ENCODE peak calls at places on chromosomes 2 and 18, in four cellular contexts. One of them, this sample, is unnamed.

GRCh38 chr2:44315945-44316344 is 40.7 kb downstream of the SLC3A1 start:
- DNase-seq in stomach: no peak
- DNase-seq in HCT116: no peak
- DNase-seq in sigmoid colon: no peak
- DNase-seq in this sample: no peak

GRCh38 chr2:170713280-170714155 is 1.6 kb upstream of the SP5 start:
- DNase-seq in stomach: no peak
- DNase-seq in HCT116: no peak
- DNase-seq in sigmoid colon: no peak
- DNase-seq in this sample: peak

GRCh38 chr2:37944268-37944667 is 19.2 kb downstream of the RMDN2 start:
- DNase-seq in stomach: no peak
- DNase-seq in HCT116: no peak
- DNase-seq in sigmoid colon: no peak
- DNase-seq in this sample: no peak

GRCh38 chr2:190121971-190122370 is 59.4 kb upstream of the MSTN start:
- DNase-seq in stomach: no peak
- DNase-seq in HCT116: peak
- DNase-seq in sigmoid colon: no peak
- DNase-seq in this sample: no peak

GRCh38 chr2:2933421-2933820 is 444.2 kb downstream of the EIPR1 start:
- DNase-seq in stomach: no peak
- DNase-seq in HCT116: no peak
- DNase-seq in sigmoid colon: no peak
- DNase-seq in this sample: no peak

GRCh38 chr2:146312899-146313298 is 1531.9 kb upstream of the ACVR2A start:
- DNase-seq in stomach: no peak
- DNase-seq in HCT116: no peak
- DNase-seq in sigmoid colon: no peak
- DNase-seq in this sample: no peak

GRCh38 chr2:43071629-43072550 is 154.5 kb downstream of the ZFP36L2 start:
- DNase-seq in stomach: no peak
- DNase-seq in HCT116: no peak
- DNase-seq in sigmoid colon: peak
- DNase-seq in this sample: no peak

GRCh38 chr2:147382322-147382948 is 462.4 kb upstream of the ACVR2A start:
- DNase-seq in stomach: no peak
- DNase-seq in HCT116: no peak
- DNase-seq in sigmoid colon: no peak
- DNase-seq in this sample: no peak

GRCh38 chr2:206198677-206199076 is 39.0 kb downstream of the EEF1B2 start:
- DNase-seq in stomach: no peak
- DNase-seq in HCT116: no peak
- DNase-seq in sigmoid colon: no peak
- DNase-seq in this sample: no peak

GRCh38 chr18:50857694-50858093 is 21.2 kb upstream of the ME2 start:
- DNase-seq in stomach: no peak
- DNase-seq in HCT116: no peak
- DNase-seq in sigmoid colon: no peak
- DNase-seq in this sample: no peak

GRCh38 chr2:146077156-146077555 is 1557.2 kb upstream of the ZEB2 start:
- DNase-seq in stomach: no peak
- DNase-seq in HCT116: no peak
- DNase-seq in sigmoid colon: no peak
- DNase-seq in this sample: no peak

GRCh38 chr2:210503622-210504300 is 27.2 kb upstream of the LANCL1 start:
- DNase-seq in stomach: no peak
- DNase-seq in HCT116: no peak
- DNase-seq in sigmoid colon: no peak
- DNase-seq in this sample: no peak

GRCh38 chr2:142843731-142844130 is 33.7 kb upstream of the KYNU start:
- DNase-seq in stomach: no peak
- DNase-seq in HCT116: no peak
- DNase-seq in sigmoid colon: no peak
- DNase-seq in this sample: no peak

GRCh38 chr2:119240311-119241204 is 16.9 kb downstream of the STEAP3 start:
- DNase-seq in stomach: peak
- DNase-seq in HCT116: peak
- DNase-seq in sigmoid colon: no peak
- DNase-seq in this sample: no peak

GRCh38 chr2:235171511-235172130 is 219.8 kb downstream of the SH3BP4 start:
- DNase-seq in stomach: no peak
- DNase-seq in HCT116: no peak
- DNase-seq in sigmoid colon: no peak
- DNase-seq in this sample: no peak

GRCh38 chr18:75880913-75881504 is 453.5 kb upstream of the SMIM21 start:
- DNase-seq in stomach: no peak
- DNase-seq in HCT116: no peak
- DNase-seq in sigmoid colon: no peak
- DNase-seq in this sample: no peak
- TF ChIP-seq POLR2AphosphoS5 in stomach: no peak
- TF ChIP-seq POLR2AphosphoS5 in HCT116: no peak
- TF ChIP-seq POLR2AphosphoS5 in sigmoid colon: no peak
- TF ChIP-seq POLR2AphosphoS5 in this sample: no peak

DNA sequence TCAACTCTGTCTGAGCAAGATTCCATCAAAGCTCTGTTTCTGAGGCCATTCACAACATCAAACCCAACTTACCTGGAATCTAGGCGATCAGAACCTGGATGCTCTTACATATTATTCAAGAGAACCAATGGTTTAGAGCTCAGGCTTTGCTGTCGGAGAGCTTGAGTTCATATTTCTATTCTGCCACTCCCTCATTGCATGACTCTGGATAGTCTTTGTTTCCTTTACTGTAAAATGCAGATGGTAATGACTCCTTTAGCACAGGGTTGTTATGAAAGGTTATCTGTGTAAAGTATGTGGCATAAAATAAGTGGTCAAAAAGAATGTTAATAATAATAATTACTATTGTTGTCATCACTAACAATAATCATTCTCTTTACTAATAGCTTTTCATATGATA is 12.6 kb downstream of the RELCH start:
- DNase-seq in stomach: no peak
- DNase-seq in HCT116: no peak
- DNase-seq in sigmoid colon: no peak
- DNase-seq in this sample: no peak
- H3K27ac ChIP-seq in stomach: no peak
- H3K27ac ChIP-seq in HCT116: no peak
- H3K27ac ChIP-seq in sigmoid colon: no peak
- H3K27ac ChIP-seq in this sample: no peak

DNA sequence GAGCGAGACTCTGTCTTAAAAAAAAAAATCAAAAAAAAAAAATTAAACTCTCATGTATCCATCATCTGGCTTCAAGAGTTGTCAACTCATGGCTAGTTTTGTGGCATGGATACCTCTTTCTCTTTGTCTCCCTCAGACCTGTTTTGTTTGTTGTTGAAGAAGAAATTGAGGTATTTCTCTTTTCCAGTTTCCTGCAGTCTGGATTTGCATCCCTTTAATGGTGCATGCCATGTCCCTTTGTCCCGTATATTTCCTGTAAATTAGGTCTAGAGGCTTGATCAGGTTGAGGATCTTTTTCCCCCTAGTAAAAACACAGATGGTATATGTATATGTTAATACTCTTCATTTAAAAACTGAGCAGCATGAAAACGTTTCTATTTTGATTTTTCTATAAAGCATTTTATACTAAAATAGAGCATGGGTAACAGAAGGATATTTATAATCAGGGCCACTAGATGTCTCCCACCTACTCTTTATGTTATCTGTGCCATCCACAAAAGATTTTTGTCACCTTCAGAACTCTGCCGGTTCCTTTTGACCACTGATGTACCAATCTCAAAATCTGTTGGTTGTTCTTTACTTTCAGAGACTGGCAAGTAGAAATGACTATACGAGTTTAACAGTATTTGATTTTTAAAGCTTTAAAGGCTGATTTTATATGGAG is 80.1 kb downstream of the GALNT1 start:
- DNase-seq in stomach: no peak
- DNase-seq in HCT116: no peak
- DNase-seq in sigmoid colon: no peak
- DNase-seq in this sample: no peak
- TF ChIP-seq POLR2AphosphoS5 in stomach: no peak
- TF ChIP-seq POLR2AphosphoS5 in HCT116: no peak
- TF ChIP-seq POLR2AphosphoS5 in sigmoid colon: no peak
- TF ChIP-seq POLR2AphosphoS5 in this sample: no peak

GRCh38 chr2:215423234-215423633 is 12.6 kb downstream of the FN1 start:
- DNase-seq in stomach: no peak
- DNase-seq in HCT116: no peak
- DNase-seq in sigmoid colon: no peak
- DNase-seq in this sample: no peak

GRCh38 chr2:215421859-215422461 is 13.9 kb downstream of the FN1 start:
- DNase-seq in stomach: no peak
- DNase-seq in HCT116: no peak
- DNase-seq in sigmoid colon: no peak
- DNase-seq in this sample: no peak

GRCh38 chr2:215422676-215423075 is 13.2 kb downstream of the FN1 start:
- DNase-seq in stomach: no peak
- DNase-seq in HCT116: no peak
- DNase-seq in sigmoid colon: no peak
- DNase-seq in this sample: no peak

GRCh38 chr2:215425021-215425782 is 10.7 kb downstream of the FN1 start:
- DNase-seq in stomach: no peak
- DNase-seq in HCT116: no peak
- DNase-seq in sigmoid colon: no peak
- DNase-seq in this sample: no peak

GRCh38 chr2:215423928-215424540 is 11.8 kb downstream of the FN1 start:
- DNase-seq in stomach: no peak
- DNase-seq in HCT116: no peak
- DNase-seq in sigmoid colon: no peak
- DNase-seq in this sample: no peak
- H3K27ac ChIP-seq in stomach: no peak
- H3K27ac ChIP-seq in HCT116: no peak
- H3K27ac ChIP-seq in sigmoid colon: no peak
- H3K27ac ChIP-seq in this sample: no peak

DNA sequence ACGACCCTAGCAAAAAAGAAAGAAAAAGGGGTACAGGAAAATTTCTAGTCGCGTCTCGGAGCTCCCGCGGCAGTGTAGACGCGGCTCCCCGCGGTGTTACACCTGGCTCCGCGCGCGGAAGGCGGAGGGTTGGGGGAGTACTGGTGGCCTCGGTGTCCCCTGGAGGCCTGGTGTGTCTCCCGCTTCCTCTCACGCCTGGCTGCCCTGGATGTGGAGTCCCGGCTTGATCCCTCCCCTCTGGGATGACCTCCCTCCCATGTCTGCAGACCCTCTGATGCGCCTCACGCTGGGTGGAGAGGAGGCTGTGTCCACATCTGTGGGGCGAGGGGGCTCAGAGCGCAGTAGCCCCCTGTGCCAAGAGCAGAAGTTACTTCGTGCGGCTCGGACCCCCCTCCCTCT is 1.2 kb downstream of the KIF5C start:
- DNase-seq in stomach: no peak
- DNase-seq in HCT116: no peak
- DNase-seq in sigmoid colon: no peak
- DNase-seq in this sample: peak
- TF ChIP-seq POLR2AphosphoS5 in stomach: no peak
- TF ChIP-seq POLR2AphosphoS5 in HCT116: no peak
- TF ChIP-seq POLR2AphosphoS5 in sigmoid colon: no peak
- TF ChIP-seq POLR2AphosphoS5 in this sample: no peak

GRCh38 chr2:23545811-23546210 is 160.8 kb downstream of the KLHL29 start:
- DNase-seq in stomach: no peak
- DNase-seq in HCT116: no peak
- DNase-seq in sigmoid colon: no peak
- DNase-seq in this sample: no peak

GRCh38 chr2:23542390-23542789 is 157.4 kb downstream of the KLHL29 start:
- DNase-seq in stomach: no peak
- DNase-seq in HCT116: no peak
- DNase-seq in sigmoid colon: no peak
- DNase-seq in this sample: no peak

GRCh38 chr2:23545391-23545790 is 160.4 kb downstream of the KLHL29 start:
- DNase-seq in stomach: no peak
- DNase-seq in HCT116: no peak
- DNase-seq in sigmoid colon: no peak
- DNase-seq in this sample: no peak

GRCh38 chr2:23546913-23547312 is 161.9 kb downstream of the KLHL29 start:
- DNase-seq in stomach: no peak
- DNase-seq in HCT116: no peak
- DNase-seq in sigmoid colon: no peak
- DNase-seq in this sample: no peak

DNA sequence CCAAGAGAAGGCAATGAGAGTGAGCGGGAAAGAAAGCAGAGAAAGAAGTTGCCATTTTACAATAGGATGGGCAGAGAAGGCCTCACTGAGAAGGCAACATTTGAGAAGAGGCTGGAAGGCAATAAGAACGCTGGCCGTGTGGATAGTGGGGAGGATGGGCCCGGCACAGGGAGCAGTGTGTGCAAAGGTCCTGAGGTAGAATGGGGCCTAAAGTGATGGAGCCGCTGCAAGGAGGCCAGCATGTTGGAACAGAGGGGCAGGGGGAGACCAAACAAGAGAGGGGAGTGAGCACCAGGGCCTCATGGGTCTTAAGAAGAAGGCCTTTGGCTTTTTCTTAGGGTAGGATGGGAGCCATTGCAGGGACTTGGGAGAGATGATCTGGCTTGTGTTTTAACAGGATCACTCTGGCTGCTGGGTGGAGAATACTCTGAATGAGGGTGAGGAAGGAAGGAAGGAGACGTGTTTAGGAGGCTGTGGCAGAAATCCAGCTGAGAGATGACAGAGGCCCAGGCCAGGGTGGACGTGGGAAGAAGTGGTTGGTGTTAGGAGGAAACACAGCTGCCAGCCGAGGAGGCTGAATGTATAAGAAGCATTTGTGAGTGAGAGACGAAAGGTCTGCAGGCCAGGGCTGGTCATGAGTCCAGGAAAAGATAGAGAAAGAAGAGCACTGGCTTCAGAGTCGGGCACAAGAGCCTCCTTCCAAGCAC is 159.8 kb downstream of the KLHL29 start:
- DNase-seq in stomach: no peak
- DNase-seq in HCT116: no peak
- DNase-seq in sigmoid colon: no peak
- DNase-seq in this sample: no peak
- H3K27ac ChIP-seq in stomach: peak
- H3K27ac ChIP-seq in HCT116: no peak
- H3K27ac ChIP-seq in sigmoid colon: no peak
- H3K27ac ChIP-seq in this sample: no peak

DNA sequence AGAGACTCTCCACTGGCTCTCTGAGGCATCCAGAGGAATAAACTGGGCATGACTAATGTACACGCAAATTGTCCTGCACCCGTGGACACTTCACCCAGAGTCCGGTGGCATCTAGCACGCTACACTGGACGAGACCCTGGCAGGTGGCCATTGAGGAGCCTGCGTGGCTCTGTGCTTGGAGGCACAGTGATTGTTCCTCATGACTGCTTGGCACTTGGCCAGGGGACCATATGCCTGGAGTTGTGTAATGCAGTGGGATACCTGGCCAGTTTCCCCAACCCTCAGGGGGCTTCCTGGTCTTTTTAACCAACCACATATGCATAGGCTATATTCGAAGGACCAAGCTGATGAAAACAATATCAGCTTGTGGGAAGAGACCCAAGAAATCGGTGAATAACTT is 66.6 kb downstream of the MTCL1 start:
- DNase-seq in stomach: peak
- DNase-seq in HCT116: no peak
- DNase-seq in sigmoid colon: peak
- DNase-seq in this sample: no peak
- TF ChIP-seq POLR2AphosphoS5 in stomach: no peak
- TF ChIP-seq POLR2AphosphoS5 in HCT116: no peak
- TF ChIP-seq POLR2AphosphoS5 in sigmoid colon: peak
- TF ChIP-seq POLR2AphosphoS5 in this sample: no peak

GRCh38 chr2:240388471-240389301 is 46.8 kb upstream of the GPC1 start:
- DNase-seq in stomach: no peak
- DNase-seq in HCT116: no peak
- DNase-seq in sigmoid colon: peak
- DNase-seq in this sample: no peak
- H3K27ac ChIP-seq in stomach: peak
- H3K27ac ChIP-seq in HCT116: no peak
- H3K27ac ChIP-seq in sigmoid colon: no peak
- H3K27ac ChIP-seq in this sample: no peak

This sample was measured in suprapubic skin.